ENCODE peak calls at places on chromosomes 4 and X, in four cellular contexts. C is K562, S is NT2/D1, N is MM.1S. B is an unnamed sample.

GRCh38 chrX:106932492-106932923 is 12.3 kb downstream of the CLDN2 start:
- DNase-seq in C (no peak), S (no peak), N (no peak), B (no peak)

GRCh38 chr4:8439914-8440490 is 521 bp downstream of the ACOX3 start:
- DNase-seq in C (peak; percentile 63), S (no peak), N (no peak), B (no peak)

GRCh38 chrX:103063918-103064434 is at the start of gene BEX1:
- DNase-seq in C (no peak), S (peak; percentile 52), N (no peak), B (no peak)

GRCh38 chrX:150854856-150855255 is 43.6 kb downstream of the CD99L2 start:
- DNase-seq in C (no peak), S (no peak), N (peak; percentile 79), B (no peak)

GRCh38 chr4:6367313-6367945 is 97.8 kb downstream of the WFS1 start:
- DNase-seq in C (no peak), S (peak; percentile 66), N (no peak), B (no peak)

GRCh38 chr4:87399148-87399547 is 8.2 kb upstream of the HSD17B11 start:
- DNase-seq in C (no peak), S (no peak), N (no peak), B (peak; percentile 36)

GRCh38 chrX:32896132-32896531 is 315.2 kb downstream of the DMD start:
- DNase-seq in C (no peak), S (no peak), N (peak; percentile 6), B (no peak)

GRCh38 chr4:104589264-104589868 is 94.7 kb upstream of the CXXC4 start:
- DNase-seq in C (no peak), S (no peak), N (no peak), B (no peak)

GRCh38 chr4:70849277-70849676 is 9.6 kb upstream of the GRSF1 start:
- DNase-seq in C (no peak), S (no peak), N (no peak), B (no peak)

GRCh38 chr4:175033162-175033561 is 115.0 kb downstream of the ADAM29 start:
- DNase-seq in C (no peak), S (no peak), N (no peak), B (no peak)

GRCh38 chrX:48834383-48834709 is 1.1 kb downstream of the PCSK1N start:
- DNase-seq in C (no peak), S (no peak), N (no peak), B (no peak)

GRCh38 chr4:143375326-143376073 is 38.8 kb downstream of the GAB1 start:
- DNase-seq in C (peak; percentile 57), S (no peak), N (peak; percentile 71), B (peak; percentile 47)

GRCh38 chr4:68476191-68476590 is 28.9 kb downstream of the TMPRSS11E start:
- DNase-seq in C (no peak), S (no peak), N (no peak), B (no peak)

GRCh38 chrX:84363674-84364073 is 138.6 kb downstream of the HDX start:
- DNase-seq in C (no peak), S (no peak), N (peak; percentile 41), B (no peak)

GRCh38 chrX:39948564-39948963 is 149.2 kb downstream of the BCOR start:
- DNase-seq in C (no peak), S (no peak), N (no peak), B (no peak)

GRCh38 chrX:131762802-131763234 is 218.9 kb downstream of the OR13H1 start:
- DNase-seq in C (peak; percentile 53), S (no peak), N (peak; percentile 86), B (peak; percentile 78)

GRCh38 chr4:139501117-139501516 is 47.2 kb downstream of the RAB33B start:
- DNase-seq in C (no peak), S (no peak), N (no peak), B (no peak)

GRCh38 chr4:38192516-38192915 is 232.3 kb downstream of the PTTG2 start:
- DNase-seq in C (no peak), S (no peak), N (no peak), B (no peak)

GRCh38 chrX:141902366-141902765 is 1.3 kb upstream of the MAGEC1 start:
- DNase-seq in C (no peak), S (no peak), N (no peak), B (no peak)

GRCh38 chr4:143768007-143768591 is 67.6 kb upstream of the FREM3 start:
- DNase-seq in C (no peak), S (no peak), N (no peak), B (no peak)

GRCh38 chr4:121219222-121219621 is 55.1 kb upstream of the TNIP3 start:
- DNase-seq in C (no peak), S (no peak), N (no peak), B (no peak)

GRCh38 chr4:57074753-57075152 is 35.4 kb downstream of the IGFBP7 start:
- DNase-seq in C (no peak), S (no peak), N (no peak), B (no peak)
- H3K4me1 ChIP-seq in C (no peaks in the 10 kb centered on the region), S (no peaks in the 10 kb centered on the region), N (no peaks in the 10 kb centered on the region), B (no peaks in the 10 kb centered on the region)

DNA sequence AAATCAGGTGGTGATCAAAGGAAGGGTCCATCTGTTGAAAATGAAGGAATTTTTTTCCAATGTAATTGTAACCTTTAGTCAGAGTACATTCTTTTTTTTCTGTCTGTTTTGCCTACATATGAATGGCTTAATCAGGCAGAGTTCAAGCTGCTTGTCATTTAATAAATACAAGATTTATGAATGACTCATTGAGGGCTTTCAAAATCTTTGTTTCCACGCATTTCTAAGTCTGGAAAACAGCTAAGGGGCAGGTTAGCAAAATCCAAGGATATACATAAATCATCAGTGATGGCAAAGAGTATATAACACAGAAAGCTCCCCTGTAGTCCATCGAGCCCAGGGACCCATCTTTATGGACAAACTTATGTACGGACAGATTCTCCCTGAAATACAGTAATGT is 1.8 kb downstream of the CA5B start:
- DNase-seq in C (no peak), S (no peak), N (no peak), B (no peak)
- H3K9ac ChIP-seq in C (no peak overlapping the region), S (no peak overlapping the region), N (no peak overlapping the region), B (no peak overlapping the region)

DNA sequence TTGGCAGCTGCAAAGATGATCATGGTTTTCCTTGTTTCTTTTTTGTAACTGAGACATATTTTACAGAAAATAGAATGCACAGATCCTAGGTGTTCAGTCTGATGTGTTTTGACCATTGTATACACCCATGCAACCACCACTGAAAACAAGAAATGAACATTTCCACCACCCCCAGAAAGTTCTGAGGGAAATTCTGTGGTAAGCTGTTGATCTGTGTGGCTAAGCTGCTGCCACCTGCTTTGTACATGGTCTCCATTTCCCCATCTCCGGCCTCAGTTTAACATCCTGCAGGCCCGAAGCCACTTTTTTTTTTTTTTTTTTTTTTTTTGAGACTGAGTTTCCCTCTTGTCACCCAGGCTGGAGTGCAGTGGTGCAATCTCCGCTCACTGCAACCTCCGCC is 65.3 kb downstream of the NYX start:
- DNase-seq in C (no peak), S (no peak), N (peak; percentile 16), B (no peak)
- H3K36me3 ChIP-seq in C (no peaks in the 10 kb centered on the region), S (no peaks in the 10 kb centered on the region), N (no peaks in the 10 kb centered on the region), B (no peaks in the 10 kb centered on the region)

GRCh38 chr4:1854752-1855151 is 1.2 kb downstream of the LETM1 start:
- DNase-seq in C (no peak), S (no peak), N (no peak), B (no peak)

GRCh38 chr4:1851160-1851559 is 4.8 kb downstream of the LETM1 start:
- DNase-seq in C (no peak), S (no peak), N (no peak), B (no peak)

GRCh38 chr4:1850276-1850675 is 5.7 kb downstream of the LETM1 start:
- DNase-seq in C (no peak), S (no peak), N (no peak), B (no peak)

GRCh38 chr4:1852904-1853623 is 2.9 kb downstream of the LETM1 start:
- DNase-seq in C (peak; percentile 61), S (no peak), N (no peak), B (peak; percentile 82)

GRCh38 chr4:1851575-1852415 is 4.2 kb downstream of the LETM1 start:
- DNase-seq in C (no peak), S (no peak), N (no peak), B (no peak)
- H3K4me1 ChIP-seq in C (peaks cover 32% of the 10 kb centered on the region), S (peaks cover 7% of the 10 kb centered on the region), N (no peaks in the 10 kb centered on the region), B (no peaks in the 10 kb centered on the region)

GRCh38 chrX:136910565-136911040 is 30.1 kb upstream of the RBMX start:
- DNase-seq in C (no peak), S (no peak), N (no peak), B (no peak)
- H3K9ac ChIP-seq in C (no peak overlapping the region), S (no peak overlapping the region), N (no peak overlapping the region), B (no peak overlapping the region)

GRCh38 chr4:153403761-153404160 is 59.3 kb downstream of the MND1 start:
- DNase-seq in C (no peak), S (no peak), N (no peak), B (no peak)
- H3K36me3 ChIP-seq in C (peaks cover 34% of the 10 kb centered on the region), S (peaks cover 14% of the 10 kb centered on the region), N (no peaks in the 10 kb centered on the region), B (no peaks in the 10 kb centered on the region)

GRCh38 chr4:2478220-2478619 is 9.3 kb downstream of the RNF4 start:
- DNase-seq in C (no peak), S (no peak), N (no peak), B (no peak)
- H3K4me1 ChIP-seq in C (peaks cover 10% of the 10 kb centered on the region), S (peaks cover 13% of the 10 kb centered on the region), N (peaks cover 27% of the 10 kb centered on the region), B (peaks cover 45% of the 10 kb centered on the region)

GRCh38 chr4:41360214-41360910 is 103.6 kb downstream of the UCHL1 start:
- DNase-seq in C (peak; percentile 9), S (no peak), N (peak; percentile 65), B (peak; percentile 57)
- H3K9ac ChIP-seq in C (no peak overlapping the region), S (no peak overlapping the region), N (peak overlapping the region; percentile 31), B (peak overlapping the region; percentile 59)

GRCh38 chr4:183447646-183448045 is 3.2 kb downstream of the CDKN2AIP start:
- DNase-seq in C (no peak), S (no peak), N (no peak), B (no peak)

GRCh38 chr4:183444953-183445543 is 612 bp downstream of the CDKN2AIP start:
- DNase-seq in C (peak; percentile 49), S (peak; percentile 6), N (peak; percentile 61), B (peak; percentile 54)

GRCh38 chr4:183450108-183450507 is 5.7 kb downstream of the CDKN2AIP start:
- DNase-seq in C (no peak), S (no peak), N (no peak), B (no peak)

GRCh38 chr4:183448436-183448835 is 4.0 kb downstream of the CDKN2AIP start:
- DNase-seq in C (no peak), S (no peak), N (no peak), B (no peak)

DNA sequence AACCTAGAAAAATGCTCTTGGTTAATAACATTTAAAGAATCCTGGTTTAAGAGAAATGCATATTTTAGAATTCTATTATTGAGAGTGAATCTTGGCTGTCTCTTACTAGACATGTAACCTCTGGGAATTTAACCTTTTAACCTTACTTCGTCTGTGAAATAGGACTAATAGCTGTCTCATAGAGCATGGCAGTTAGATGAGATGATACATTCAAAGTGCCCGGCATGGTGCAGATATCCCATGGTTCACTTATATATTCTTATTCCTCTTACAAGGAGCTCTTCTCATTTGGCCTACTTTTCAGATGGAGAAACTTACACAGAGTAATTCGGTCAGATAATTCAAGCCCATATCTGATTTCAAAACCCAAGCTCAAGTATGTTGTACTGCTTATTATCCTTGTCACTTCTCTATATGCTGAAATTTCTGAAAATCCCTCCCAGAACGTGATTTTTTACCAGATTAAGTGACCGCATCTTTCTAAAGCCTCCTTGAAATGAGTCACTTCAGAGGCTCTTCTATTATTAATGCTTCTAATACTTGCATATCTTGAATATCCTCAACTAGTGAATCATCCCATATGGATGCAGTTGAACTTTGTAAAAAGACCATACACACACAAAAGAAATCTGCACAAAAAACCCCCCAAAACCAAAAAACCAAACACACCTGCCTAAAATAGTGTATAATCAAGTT is 4.9 kb downstream of the CDKN2AIP start:
- DNase-seq in C (no peak), S (no peak), N (no peak), B (no peak)
- H3K36me3 ChIP-seq in C (peaks cover 63% of the 10 kb centered on the region), S (peaks cover 52% of the 10 kb centered on the region), N (peaks cover 35% of the 10 kb centered on the region), B (peaks cover 13% of the 10 kb centered on the region)

B was measured in colonic mucosa.